ENCODE peak calls at places on chromosomes 3 and 15, in four cellular contexts. One of them, this sample, is unnamed.

GRCh38 chr15:89947338-89947829 is 34.6 kb upstream of the ARPIN start:
- DNase-seq in LoVo: no peak
- DNase-seq in breast epithelium: no peak
- DNase-seq in transverse colon: no peak
- DNase-seq in this sample: no peak

GRCh38 chr3:45986303-45986982 is 9.2 kb downstream of the FYCO1 start:
- DNase-seq in transverse colon: no peak
- DNase-seq in LoVo: peak
- DNase-seq in breast epithelium: peak
- DNase-seq in this sample: no peak

GRCh38 chr3:137568880-137569279 is 195.2 kb upstream of the SOX14 start:
- DNase-seq in transverse colon: no peak
- DNase-seq in LoVo: no peak
- DNase-seq in breast epithelium: no peak
- DNase-seq in this sample: no peak

GRCh38 chr3:11078826-11079520 is 75.3 kb upstream of the HRH1 start:
- DNase-seq in LoVo: no peak
- DNase-seq in breast epithelium: no peak
- DNase-seq in transverse colon: no peak
- DNase-seq in this sample: no peak

GRCh38 chr3:183298708-183299153 is 45.7 kb downstream of the B3GNT5 start:
- DNase-seq in transverse colon: peak
- DNase-seq in LoVo: no peak
- DNase-seq in breast epithelium: no peak
- DNase-seq in this sample: no peak

GRCh38 chr3:185353823-185354614 is 8.9 kb upstream of the MAP3K13 start:
- DNase-seq in breast epithelium: peak
- DNase-seq in transverse colon: peak
- DNase-seq in LoVo: peak
- DNase-seq in this sample: peak

GRCh38 chr15:38899300-38899699 is 334.7 kb upstream of the RASGRP1 start:
- DNase-seq in transverse colon: no peak
- DNase-seq in breast epithelium: no peak
- DNase-seq in LoVo: no peak
- DNase-seq in this sample: no peak

GRCh38 chr15:84878504-84878903 is 6.0 kb upstream of the SLC28A1 start:
- DNase-seq in LoVo: peak
- DNase-seq in transverse colon: peak
- DNase-seq in breast epithelium: peak
- DNase-seq in this sample: peak

GRCh38 chr15:98865397-98866339 is 141.9 kb downstream of the PGPEP1L start:
- DNase-seq in breast epithelium: peak
- DNase-seq in transverse colon: peak
- DNase-seq in LoVo: peak
- DNase-seq in this sample: peak

GRCh38 chr15:37793851-37794250 is 140.6 kb upstream of the TMCO5A start:
- DNase-seq in LoVo: no peak
- DNase-seq in breast epithelium: no peak
- DNase-seq in transverse colon: no peak
- DNase-seq in this sample: no peak

GRCh38 chr3:148727242-148727641 is 29.5 kb downstream of the AGTR1 start:
- DNase-seq in transverse colon: peak
- DNase-seq in breast epithelium: peak
- DNase-seq in LoVo: peak
- DNase-seq in this sample: peak

GRCh38 chr3:141482250-141482937 is 4.4 kb upstream of the RASA2 start:
- DNase-seq in breast epithelium: no peak
- DNase-seq in transverse colon: no peak
- DNase-seq in LoVo: peak
- DNase-seq in this sample: no peak

GRCh38 chr3:157502916-157503620 is at the start of gene VEPH1:
- DNase-seq in breast epithelium: no peak
- DNase-seq in transverse colon: peak
- DNase-seq in LoVo: no peak
- DNase-seq in this sample: no peak

GRCh38 chr3:156488771-156489170 is 66.1 kb downstream of the SSR3 start:
- DNase-seq in LoVo: no peak
- DNase-seq in breast epithelium: no peak
- DNase-seq in transverse colon: no peak
- DNase-seq in this sample: no peak

GRCh38 chr3:10926441-10926830 is 66.1 kb upstream of the SLC6A1 start:
- DNase-seq in breast epithelium: no peak
- DNase-seq in transverse colon: no peak
- DNase-seq in LoVo: no peak
- DNase-seq in this sample: no peak